ENCODE peak calls at places on chromosomes 4 and X, in nine cellular contexts. One of them, this sample, is unnamed.
A peak's percentile ranks its signal among the peaks of the same experiment; 100 is the strongest.

GRCh38 chrX:9466115-9466495 is 1.2 kb downstream of the TBL1X start:
- DNase-seq in H9: peak; percentile 41
- DNase-seq in sigmoid colon: peak; percentile 88
- DNase-seq in CD4-positive, alpha-beta memory T cell: peak; percentile 15
- DNase-seq in heart left ventricle: peak; percentile 57
- DNase-seq in tibial artery: peak; percentile 81
- DNase-seq in CD8-positive, alpha-beta memory T cell: no peak
- DNase-seq in foreskin keratinocyte: peak; percentile 10
- DNase-seq in GM23248: peak; percentile 43
- DNase-seq in this sample: no peak

GRCh38 chr4:2797545-2798305 is 4.8 kb downstream of the SH3BP2 start:
- DNase-seq in H9: no peak
- DNase-seq in sigmoid colon: peak; percentile 59
- DNase-seq in CD4-positive, alpha-beta memory T cell: peak; percentile 58
- DNase-seq in heart left ventricle: peak; percentile 67
- DNase-seq in tibial artery: peak; percentile 65
- DNase-seq in CD8-positive, alpha-beta memory T cell: peak; percentile 27
- DNase-seq in foreskin keratinocyte: no peak
- DNase-seq in GM23248: no peak
- DNase-seq in this sample: no peak

GRCh38 chrX:49042581-49043219 is 457 bp downstream of the TFE3 start:
- DNase-seq in H9: no peak
- DNase-seq in sigmoid colon: no peak
- DNase-seq in CD4-positive, alpha-beta memory T cell: peak; percentile 12
- DNase-seq in heart left ventricle: peak; percentile 32
- DNase-seq in tibial artery: peak; percentile 71
- DNase-seq in CD8-positive, alpha-beta memory T cell: no peak
- DNase-seq in foreskin keratinocyte: no peak
- DNase-seq in GM23248: no peak
- DNase-seq in this sample: no peak

GRCh38 chr4:73222466-73223257 is 35.9 kb downstream of the ANKRD17 start:
- DNase-seq in H9: no peak
- DNase-seq in sigmoid colon: peak; percentile 68
- DNase-seq in CD4-positive, alpha-beta memory T cell: peak; percentile 77
- DNase-seq in heart left ventricle: peak; percentile 53
- DNase-seq in tibial artery: no peak
- DNase-seq in CD8-positive, alpha-beta memory T cell: peak; percentile 45
- DNase-seq in foreskin keratinocyte: peak; percentile 90
- DNase-seq in GM23248: peak; percentile 96
- DNase-seq in this sample: peak; percentile 59

GRCh38 chr4:75895744-75896314 is 6.4 kb downstream of the PPEF2 start:
- DNase-seq in H9: peak; percentile 45
- DNase-seq in sigmoid colon: no peak
- DNase-seq in CD4-positive, alpha-beta memory T cell: peak; percentile 49
- DNase-seq in heart left ventricle: no peak
- DNase-seq in tibial artery: no peak
- DNase-seq in CD8-positive, alpha-beta memory T cell: no peak
- DNase-seq in foreskin keratinocyte: peak; percentile 13
- DNase-seq in GM23248: peak; percentile 21
- DNase-seq in this sample: no peak

GRCh38 chr4:15729910-15730533 is 27.2 kb downstream of the BST1 start:
- DNase-seq in H9: no peak
- DNase-seq in sigmoid colon: no peak
- DNase-seq in CD4-positive, alpha-beta memory T cell: peak; percentile 60
- DNase-seq in heart left ventricle: no peak
- DNase-seq in tibial artery: no peak
- DNase-seq in CD8-positive, alpha-beta memory T cell: peak; percentile 6
- DNase-seq in foreskin keratinocyte: peak; percentile 49
- DNase-seq in GM23248: peak; percentile 62
- DNase-seq in this sample: no peak

GRCh38 chr4:138639018-138639876 is 376.3 kb upstream of the NOCT start:
- DNase-seq in H9: no peak
- DNase-seq in sigmoid colon: no peak
- DNase-seq in CD4-positive, alpha-beta memory T cell: no peak
- DNase-seq in heart left ventricle: no peak
- DNase-seq in tibial artery: no peak
- DNase-seq in CD8-positive, alpha-beta memory T cell: no peak
- DNase-seq in foreskin keratinocyte: peak; percentile 72
- DNase-seq in GM23248: peak; percentile 72
- DNase-seq in this sample: no peak

GRCh38 chrX:132022115-132022862 is 813 bp upstream of the STK26 start:
- DNase-seq in H9: no peak
- DNase-seq in sigmoid colon: no peak
- DNase-seq in CD4-positive, alpha-beta memory T cell: peak; percentile 30
- DNase-seq in heart left ventricle: no peak
- DNase-seq in tibial artery: no peak
- DNase-seq in CD8-positive, alpha-beta memory T cell: no peak
- DNase-seq in foreskin keratinocyte: peak; percentile 45
- DNase-seq in GM23248: peak; percentile 8
- DNase-seq in this sample: no peak

GRCh38 chr4:78885598-78885997 is 53.6 kb downstream of the PAQR3 start:
- DNase-seq in H9: no peak
- DNase-seq in sigmoid colon: no peak
- DNase-seq in CD4-positive, alpha-beta memory T cell: no peak
- DNase-seq in heart left ventricle: no peak
- DNase-seq in tibial artery: no peak
- DNase-seq in CD8-positive, alpha-beta memory T cell: no peak
- DNase-seq in foreskin keratinocyte: no peak
- DNase-seq in GM23248: peak; percentile 45
- DNase-seq in this sample: no peak

GRCh38 chrX:81120936-81121351 is 80.8 kb downstream of the HMGN5 start:
- DNase-seq in H9: peak; percentile 41
- DNase-seq in sigmoid colon: peak; percentile 59
- DNase-seq in CD4-positive, alpha-beta memory T cell: peak; percentile 43
- DNase-seq in heart left ventricle: no peak
- DNase-seq in tibial artery: peak; percentile 47
- DNase-seq in CD8-positive, alpha-beta memory T cell: no peak
- DNase-seq in foreskin keratinocyte: peak; percentile 45
- DNase-seq in GM23248: peak; percentile 74
- DNase-seq in this sample: peak; percentile 37

GRCh38 chrX:56968980-56969379 is 26.4 kb downstream of the SPIN3 start:
- DNase-seq in H9: no peak
- DNase-seq in sigmoid colon: no peak
- DNase-seq in CD4-positive, alpha-beta memory T cell: no peak
- DNase-seq in heart left ventricle: no peak
- DNase-seq in tibial artery: no peak
- DNase-seq in CD8-positive, alpha-beta memory T cell: no peak
- DNase-seq in foreskin keratinocyte: peak; percentile 6
- DNase-seq in GM23248: peak; percentile 55
- DNase-seq in this sample: no peak

GRCh38 chr4:56684320-56684719 is 3.2 kb upstream of the HOPX start:
- DNase-seq in H9: no peak
- DNase-seq in sigmoid colon: no peak
- DNase-seq in CD4-positive, alpha-beta memory T cell: no peak
- DNase-seq in heart left ventricle: no peak
- DNase-seq in tibial artery: no peak
- DNase-seq in CD8-positive, alpha-beta memory T cell: no peak
- DNase-seq in foreskin keratinocyte: peak; percentile 58
- DNase-seq in GM23248: peak; percentile 12
- DNase-seq in this sample: no peak

GRCh38 chr4:77877771-77878170 is 15.1 kb downstream of the MRPL1 start:
- DNase-seq in H9: peak; percentile 43
- DNase-seq in sigmoid colon: no peak
- DNase-seq in CD4-positive, alpha-beta memory T cell: no peak
- DNase-seq in heart left ventricle: no peak
- DNase-seq in tibial artery: no peak
- DNase-seq in CD8-positive, alpha-beta memory T cell: no peak
- DNase-seq in foreskin keratinocyte: no peak
- DNase-seq in GM23248: no peak
- DNase-seq in this sample: no peak
- H3K27ac ChIP-seq in H9: no peak overlapping the region
- H3K27ac ChIP-seq in sigmoid colon: no peak overlapping the region
- H3K27ac ChIP-seq in CD4-positive, alpha-beta memory T cell: no peak overlapping the region
- H3K27ac ChIP-seq in heart left ventricle: no peak overlapping the region
- H3K27ac ChIP-seq in tibial artery: no peak overlapping the region
- H3K27ac ChIP-seq in CD8-positive, alpha-beta memory T cell: no peak overlapping the region
- H3K27ac ChIP-seq in foreskin keratinocyte: no peak overlapping the region
- H3K27ac ChIP-seq in GM23248: no peak overlapping the region
- H3K27ac ChIP-seq in this sample: no peak overlapping the region

GRCh38 chr4:70747874-70748273 is 26.1 kb downstream of the RUFY3 start:
- DNase-seq in H9: no peak
- DNase-seq in sigmoid colon: no peak
- DNase-seq in CD4-positive, alpha-beta memory T cell: no peak
- DNase-seq in heart left ventricle: no peak
- DNase-seq in tibial artery: no peak
- DNase-seq in CD8-positive, alpha-beta memory T cell: no peak
- DNase-seq in foreskin keratinocyte: no peak
- DNase-seq in GM23248: peak; percentile 22
- DNase-seq in this sample: no peak

GRCh38 chr4:70749313-70749712 is 27.5 kb downstream of the RUFY3 start:
- DNase-seq in H9: no peak
- DNase-seq in sigmoid colon: no peak
- DNase-seq in CD4-positive, alpha-beta memory T cell: no peak
- DNase-seq in heart left ventricle: no peak
- DNase-seq in tibial artery: no peak
- DNase-seq in CD8-positive, alpha-beta memory T cell: no peak
- DNase-seq in foreskin keratinocyte: no peak
- DNase-seq in GM23248: no peak
- DNase-seq in this sample: no peak

GRCh38 chr4:70743728-70744127 is 22.0 kb downstream of the RUFY3 start:
- DNase-seq in H9: no peak
- DNase-seq in sigmoid colon: no peak
- DNase-seq in CD4-positive, alpha-beta memory T cell: no peak
- DNase-seq in heart left ventricle: no peak
- DNase-seq in tibial artery: no peak
- DNase-seq in CD8-positive, alpha-beta memory T cell: no peak
- DNase-seq in foreskin keratinocyte: no peak
- DNase-seq in GM23248: no peak
- DNase-seq in this sample: no peak

GRCh38 chr4:70741872-70742271 is 20.1 kb downstream of the RUFY3 start:
- DNase-seq in H9: no peak
- DNase-seq in sigmoid colon: no peak
- DNase-seq in CD4-positive, alpha-beta memory T cell: no peak
- DNase-seq in heart left ventricle: no peak
- DNase-seq in tibial artery: no peak
- DNase-seq in CD8-positive, alpha-beta memory T cell: no peak
- DNase-seq in foreskin keratinocyte: no peak
- DNase-seq in GM23248: peak; percentile 27
- DNase-seq in this sample: no peak

GRCh38 chr4:70746179-70746839 is 24.5 kb downstream of the RUFY3 start:
- DNase-seq in H9: no peak
- DNase-seq in sigmoid colon: no peak
- DNase-seq in CD4-positive, alpha-beta memory T cell: no peak
- DNase-seq in heart left ventricle: no peak
- DNase-seq in tibial artery: no peak
- DNase-seq in CD8-positive, alpha-beta memory T cell: no peak
- DNase-seq in foreskin keratinocyte: no peak
- DNase-seq in GM23248: peak; percentile 64
- DNase-seq in this sample: peak; percentile 46
- H3K4me1 ChIP-seq in H9: no peaks in the 10 kb centered on the region
- H3K4me1 ChIP-seq in sigmoid colon: peaks cover 5% of the 10 kb centered on the region
- H3K4me1 ChIP-seq in CD4-positive, alpha-beta memory T cell: no peaks in the 10 kb centered on the region
- H3K4me1 ChIP-seq in heart left ventricle: peaks cover 17% of the 10 kb centered on the region
- H3K4me1 ChIP-seq in tibial artery: no peaks in the 10 kb centered on the region
- H3K4me1 ChIP-seq in CD8-positive, alpha-beta memory T cell: no peaks in the 10 kb centered on the region
- H3K4me1 ChIP-seq in foreskin keratinocyte: no peaks in the 10 kb centered on the region
- H3K4me1 ChIP-seq in GM23248: peaks cover 17% of the 10 kb centered on the region
- H3K4me1 ChIP-seq in this sample: peaks cover 2% of the 10 kb centered on the region

DNA sequence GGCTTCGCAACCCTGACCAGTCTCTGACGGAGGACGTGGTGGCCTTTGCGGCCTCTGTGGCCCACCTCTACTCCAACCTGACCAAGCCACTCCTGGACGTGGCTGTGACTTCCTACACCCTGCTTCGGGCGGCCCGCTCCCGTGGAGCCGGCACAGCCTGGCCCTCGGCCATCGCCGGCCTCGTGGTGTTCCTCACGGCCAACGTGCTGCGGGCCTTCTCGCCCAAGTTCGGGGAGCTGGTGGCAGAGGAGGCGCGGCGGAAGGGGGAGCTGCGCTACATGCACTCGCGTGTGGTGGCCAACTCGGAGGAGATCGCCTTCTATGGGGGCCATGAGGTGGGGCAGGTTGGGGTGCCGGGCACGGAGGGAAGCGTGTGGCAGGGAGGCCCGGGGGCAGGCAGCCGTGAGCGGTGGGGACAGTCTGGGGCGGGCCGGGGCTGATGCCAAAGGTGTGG is 1.2 kb downstream of the ABCD1 start:
- DNase-seq in H9: no peak
- DNase-seq in sigmoid colon: no peak
- DNase-seq in CD4-positive, alpha-beta memory T cell: no peak
- DNase-seq in heart left ventricle: no peak
- DNase-seq in tibial artery: no peak
- DNase-seq in CD8-positive, alpha-beta memory T cell: no peak
- DNase-seq in foreskin keratinocyte: no peak
- DNase-seq in GM23248: peak; percentile 36
- DNase-seq in this sample: no peak
- H3K27ac ChIP-seq in H9: no peak overlapping the region
- H3K27ac ChIP-seq in sigmoid colon: peak overlapping the region; percentile 91
- H3K27ac ChIP-seq in CD4-positive, alpha-beta memory T cell: no peak overlapping the region
- H3K27ac ChIP-seq in heart left ventricle: peak overlapping the region; percentile 93
- H3K27ac ChIP-seq in tibial artery: peak overlapping the region; percentile 92
- H3K27ac ChIP-seq in CD8-positive, alpha-beta memory T cell: peak overlapping the region; percentile 61
- H3K27ac ChIP-seq in foreskin keratinocyte: no peak overlapping the region
- H3K27ac ChIP-seq in GM23248: peak overlapping the region; percentile 72
- H3K27ac ChIP-seq in this sample: peak overlapping the region; percentile 87

GRCh38 chr4:40702137-40702799 is 47.5 kb upstream of the NSUN7 start:
- DNase-seq in H9: no peak
- DNase-seq in sigmoid colon: no peak
- DNase-seq in CD4-positive, alpha-beta memory T cell: peak; percentile 6
- DNase-seq in heart left ventricle: no peak
- DNase-seq in tibial artery: no peak
- DNase-seq in CD8-positive, alpha-beta memory T cell: no peak
- DNase-seq in foreskin keratinocyte: no peak
- DNase-seq in GM23248: no peak
- DNase-seq in this sample: no peak

GRCh38 chr4:40698733-40699132 is 51.0 kb upstream of the NSUN7 start:
- DNase-seq in H9: no peak
- DNase-seq in sigmoid colon: no peak
- DNase-seq in CD4-positive, alpha-beta memory T cell: no peak
- DNase-seq in heart left ventricle: no peak
- DNase-seq in tibial artery: no peak
- DNase-seq in CD8-positive, alpha-beta memory T cell: no peak
- DNase-seq in foreskin keratinocyte: no peak
- DNase-seq in GM23248: no peak
- DNase-seq in this sample: no peak

GRCh38 chr4:40699648-40700047 is 50.1 kb upstream of the NSUN7 start:
- DNase-seq in H9: no peak
- DNase-seq in sigmoid colon: no peak
- DNase-seq in CD4-positive, alpha-beta memory T cell: no peak
- DNase-seq in heart left ventricle: no peak
- DNase-seq in tibial artery: no peak
- DNase-seq in CD8-positive, alpha-beta memory T cell: no peak
- DNase-seq in foreskin keratinocyte: peak; percentile 56
- DNase-seq in GM23248: peak; percentile 64
- DNase-seq in this sample: no peak

GRCh38 chr4:40704073-40704472 is 45.7 kb upstream of the NSUN7 start:
- DNase-seq in H9: no peak
- DNase-seq in sigmoid colon: no peak
- DNase-seq in CD4-positive, alpha-beta memory T cell: no peak
- DNase-seq in heart left ventricle: no peak
- DNase-seq in tibial artery: no peak
- DNase-seq in CD8-positive, alpha-beta memory T cell: no peak
- DNase-seq in foreskin keratinocyte: no peak
- DNase-seq in GM23248: no peak
- DNase-seq in this sample: no peak

DNA sequence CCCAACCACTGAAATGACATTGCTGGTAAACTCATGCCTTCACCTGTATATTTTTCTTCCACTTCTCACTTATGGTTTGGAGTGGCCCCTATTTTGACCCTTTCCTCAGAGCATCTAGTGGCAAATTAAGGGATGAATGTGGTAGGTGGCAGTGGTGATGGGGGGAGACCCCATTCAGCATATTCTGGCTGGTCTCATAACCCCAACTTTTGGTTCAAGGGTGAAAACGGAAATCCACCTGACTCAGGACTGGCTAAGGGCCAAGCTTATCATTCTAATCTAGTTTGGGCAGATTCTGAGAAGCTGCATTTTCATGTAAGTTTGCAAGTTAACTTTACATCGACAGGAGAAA is 47.0 kb upstream of the NSUN7 start:
- DNase-seq in H9: no peak
- DNase-seq in sigmoid colon: no peak
- DNase-seq in CD4-positive, alpha-beta memory T cell: no peak
- DNase-seq in heart left ventricle: no peak
- DNase-seq in tibial artery: no peak
- DNase-seq in CD8-positive, alpha-beta memory T cell: no peak
- DNase-seq in foreskin keratinocyte: no peak
- DNase-seq in GM23248: no peak
- DNase-seq in this sample: no peak
- H3K4me1 ChIP-seq in H9: no peaks in the 10 kb centered on the region
- H3K4me1 ChIP-seq in sigmoid colon: no peaks in the 10 kb centered on the region
- H3K4me1 ChIP-seq in CD4-positive, alpha-beta memory T cell: peaks cover 5% of the 10 kb centered on the region
- H3K4me1 ChIP-seq in heart left ventricle: no peaks in the 10 kb centered on the region
- H3K4me1 ChIP-seq in tibial artery: no peaks in the 10 kb centered on the region
- H3K4me1 ChIP-seq in CD8-positive, alpha-beta memory T cell: no peaks in the 10 kb centered on the region
- H3K4me1 ChIP-seq in foreskin keratinocyte: no peaks in the 10 kb centered on the region
- H3K4me1 ChIP-seq in GM23248: peaks cover 6% of the 10 kb centered on the region
- H3K4me1 ChIP-seq in this sample: no peaks in the 10 kb centered on the region

This sample was measured in lung.